ENCODE peak calls at places on chromosome 19, in nine cellular contexts. One of them, this sample, is unnamed.

GRCh38 chr19:34228347-34228746 is 26.0 kb upstream of the GARRE1 start:
- DNase-seq in GM12878: no peak
- DNase-seq in ovary: no peak
- DNase-seq in transverse colon: no peak
- DNase-seq in esophagus muscularis mucosa: no peak
- DNase-seq in A549: no peak
- DNase-seq in sigmoid colon: no peak
- DNase-seq in suprapubic skin: no peak
- DNase-seq in tibial nerve: no peak
- DNase-seq in this sample: no peak

GRCh38 chr19:53537523-53538377 is at the start of gene ZNF331:
- DNase-seq in transverse colon: peak; percentile 84
- DNase-seq in GM12878: peak; percentile 63
- DNase-seq in ovary: peak; percentile 88
- DNase-seq in suprapubic skin: peak; percentile 94
- DNase-seq in A549: peak; percentile 86
- DNase-seq in esophagus muscularis mucosa: peak; percentile 94
- DNase-seq in sigmoid colon: peak; percentile 94
- DNase-seq in tibial nerve: peak; percentile 73
- DNase-seq in this sample: peak; percentile 80

GRCh38 chr19:956747-957451 is 27.2 kb upstream of the WDR18 start:
- DNase-seq in esophagus muscularis mucosa: no peak
- DNase-seq in GM12878: no peak
- DNase-seq in A549: no peak
- DNase-seq in transverse colon: no peak
- DNase-seq in ovary: no peak
- DNase-seq in suprapubic skin: no peak
- DNase-seq in sigmoid colon: no peak
- DNase-seq in tibial nerve: no peak
- DNase-seq in this sample: no peak

GRCh38 chr19:34678421-34678820 is 943 bp downstream of the ZNF302 start:
- DNase-seq in transverse colon: no peak
- DNase-seq in ovary: no peak
- DNase-seq in tibial nerve: no peak
- DNase-seq in A549: no peak
- DNase-seq in sigmoid colon: no peak
- DNase-seq in suprapubic skin: no peak
- DNase-seq in esophagus muscularis mucosa: no peak
- DNase-seq in GM12878: no peak
- DNase-seq in this sample: no peak

GRCh38 chr19:4374451-4375163 is 25.7 kb downstream of the SH3GL1 start:
- DNase-seq in sigmoid colon: peak; percentile 93
- DNase-seq in esophagus muscularis mucosa: peak; percentile 93
- DNase-seq in GM12878: no peak
- DNase-seq in ovary: peak; percentile 82
- DNase-seq in suprapubic skin: peak; percentile 92
- DNase-seq in A549: peak; percentile 85
- DNase-seq in tibial nerve: peak; percentile 62
- DNase-seq in transverse colon: peak; percentile 70
- DNase-seq in this sample: peak; percentile 91

GRCh38 chr19:41623360-41623759 is 3.5 kb downstream of the CEACAM4 start:
- DNase-seq in GM12878: no peak
- DNase-seq in sigmoid colon: no peak
- DNase-seq in A549: no peak
- DNase-seq in suprapubic skin: no peak
- DNase-seq in ovary: no peak
- DNase-seq in esophagus muscularis mucosa: peak; percentile 55
- DNase-seq in transverse colon: no peak
- DNase-seq in tibial nerve: no peak
- DNase-seq in this sample: peak; percentile 57

GRCh38 chr19:19634516-19635312 is 6.7 kb upstream of the LPAR2 start:
- DNase-seq in sigmoid colon: no peak
- DNase-seq in esophagus muscularis mucosa: no peak
- DNase-seq in transverse colon: no peak
- DNase-seq in A549: no peak
- DNase-seq in tibial nerve: no peak
- DNase-seq in GM12878: no peak
- DNase-seq in suprapubic skin: no peak
- DNase-seq in ovary: no peak
- DNase-seq in this sample: peak; percentile 73

GRCh38 chr19:807627-808175 is 10.4 kb downstream of the PTBP1 start:
- DNase-seq in tibial nerve: no peak
- DNase-seq in ovary: no peak
- DNase-seq in esophagus muscularis mucosa: no peak
- DNase-seq in suprapubic skin: no peak
- DNase-seq in sigmoid colon: no peak
- DNase-seq in GM12878: no peak
- DNase-seq in transverse colon: no peak
- DNase-seq in A549: no peak
- DNase-seq in this sample: no peak

GRCh38 chr19:46298477-46299003 is 1.7 kb downstream of the HIF3A start:
- DNase-seq in esophagus muscularis mucosa: no peak
- DNase-seq in suprapubic skin: no peak
- DNase-seq in sigmoid colon: no peak
- DNase-seq in ovary: no peak
- DNase-seq in transverse colon: no peak
- DNase-seq in tibial nerve: no peak
- DNase-seq in GM12878: no peak
- DNase-seq in A549: no peak
- DNase-seq in this sample: peak; percentile 36

GRCh38 chr19:10417598-10418280 is 2.6 kb upstream of the PDE4A start:
- DNase-seq in esophagus muscularis mucosa: no peak
- DNase-seq in suprapubic skin: no peak
- DNase-seq in tibial nerve: no peak
- DNase-seq in A549: no peak
- DNase-seq in sigmoid colon: no peak
- DNase-seq in ovary: no peak
- DNase-seq in transverse colon: no peak
- DNase-seq in GM12878: no peak
- DNase-seq in this sample: peak; percentile 76

GRCh38 chr19:4083677-4084546 is 17.2 kb upstream of the ZBTB7A start:
- DNase-seq in ovary: peak; percentile 69
- DNase-seq in suprapubic skin: no peak
- DNase-seq in esophagus muscularis mucosa: no peak
- DNase-seq in tibial nerve: no peak
- DNase-seq in transverse colon: peak; percentile 73
- DNase-seq in A549: no peak
- DNase-seq in GM12878: no peak
- DNase-seq in sigmoid colon: no peak
- DNase-seq in this sample: peak; percentile 88

GRCh38 chr19:13153627-13154240 is 3.5 kb downstream of the IER2 start:
- DNase-seq in transverse colon: peak; percentile 47
- DNase-seq in sigmoid colon: peak; percentile 81
- DNase-seq in A549: no peak
- DNase-seq in esophagus muscularis mucosa: no peak
- DNase-seq in suprapubic skin: no peak
- DNase-seq in tibial nerve: no peak
- DNase-seq in ovary: peak; percentile 74
- DNase-seq in GM12878: no peak
- DNase-seq in this sample: no peak

GRCh38 chr19:13151605-13152355 is 1.6 kb downstream of the IER2 start:
- DNase-seq in tibial nerve: peak; percentile 97
- DNase-seq in suprapubic skin: peak; percentile 99
- DNase-seq in GM12878: no peak
- DNase-seq in esophagus muscularis mucosa: peak; percentile 100
- DNase-seq in sigmoid colon: peak; percentile 99
- DNase-seq in A549: peak; percentile 95
- DNase-seq in ovary: peak; percentile 98
- DNase-seq in transverse colon: peak; percentile 98
- DNase-seq in this sample: peak; percentile 97

GRCh38 chr19:13152854-13153626 is 2.8 kb downstream of the IER2 start:
- DNase-seq in transverse colon: peak; percentile 97
- DNase-seq in ovary: peak; percentile 97
- DNase-seq in esophagus muscularis mucosa: peak; percentile 100
- DNase-seq in tibial nerve: peak; percentile 95
- DNase-seq in A549: peak; percentile 95
- DNase-seq in sigmoid colon: peak; percentile 98
- DNase-seq in suprapubic skin: peak; percentile 99
- DNase-seq in GM12878: peak; percentile 83
- DNase-seq in this sample: peak; percentile 95

GRCh38 chr19:13150919-13151604 is 851 bp downstream of the IER2 start:
- DNase-seq in A549: no peak
- DNase-seq in esophagus muscularis mucosa: no peak
- DNase-seq in tibial nerve: no peak
- DNase-seq in transverse colon: no peak
- DNase-seq in suprapubic skin: no peak
- DNase-seq in ovary: peak; percentile 72
- DNase-seq in GM12878: no peak
- DNase-seq in sigmoid colon: no peak
- DNase-seq in this sample: no peak

DNA sequence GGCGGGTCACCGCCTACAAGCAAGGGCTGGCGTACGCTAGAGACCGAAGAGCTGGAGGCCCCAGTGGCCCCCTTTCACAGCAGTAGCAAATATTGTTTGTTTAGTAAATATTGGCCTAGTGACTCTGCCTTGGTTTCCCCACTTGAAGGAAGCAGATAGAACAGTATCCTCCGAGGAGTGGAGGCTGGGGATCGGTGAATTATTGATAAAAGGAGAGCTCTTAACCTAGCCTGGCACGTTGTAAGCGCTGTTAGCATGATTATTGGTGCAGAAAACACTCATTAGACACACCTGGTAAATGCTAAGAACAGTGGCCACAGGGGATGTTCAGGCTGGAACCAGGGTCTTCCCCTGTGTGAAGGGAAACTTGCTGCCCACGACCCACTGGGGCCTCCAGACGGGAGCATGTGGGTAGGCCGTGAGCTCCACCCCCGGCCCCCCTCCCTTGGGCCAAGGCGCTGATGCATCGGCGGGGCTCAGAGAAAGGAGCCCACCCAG is 2.2 kb downstream of the IER2 start:
- DNase-seq in tibial nerve: no peak
- DNase-seq in esophagus muscularis mucosa: no peak
- DNase-seq in A549: no peak
- DNase-seq in sigmoid colon: no peak
- DNase-seq in suprapubic skin: no peak
- DNase-seq in transverse colon: no peak
- DNase-seq in GM12878: no peak
- DNase-seq in ovary: no peak
- DNase-seq in this sample: no peak
- TF ChIP-seq CTCF in tibial nerve: no peak
- TF ChIP-seq CTCF in esophagus muscularis mucosa: no peak
- TF ChIP-seq CTCF in A549: no peak
- TF ChIP-seq CTCF in sigmoid colon: no peak
- TF ChIP-seq CTCF in suprapubic skin: no peak
- TF ChIP-seq CTCF in transverse colon: no peak
- TF ChIP-seq CTCF in GM12878: no peak
- TF ChIP-seq CTCF in ovary: no peak
- TF ChIP-seq CTCF in this sample: no peak

GRCh38 chr19:2478324-2478755 is 2.4 kb downstream of the GADD45B start:
- DNase-seq in esophagus muscularis mucosa: no peak
- DNase-seq in GM12878: no peak
- DNase-seq in suprapubic skin: peak; percentile 93
- DNase-seq in transverse colon: peak; percentile 83
- DNase-seq in tibial nerve: peak; percentile 65
- DNase-seq in sigmoid colon: peak; percentile 94
- DNase-seq in ovary: peak; percentile 72
- DNase-seq in A549: peak; percentile 74
- DNase-seq in this sample: peak; percentile 83

GRCh38 chr19:2478756-2479555 is 3.0 kb downstream of the GADD45B start:
- DNase-seq in transverse colon: peak; percentile 82
- DNase-seq in sigmoid colon: peak; percentile 95
- DNase-seq in GM12878: no peak
- DNase-seq in tibial nerve: peak; percentile 53
- DNase-seq in suprapubic skin: peak; percentile 95
- DNase-seq in A549: peak; percentile 58
- DNase-seq in ovary: peak; percentile 86
- DNase-seq in esophagus muscularis mucosa: peak; percentile 95
- DNase-seq in this sample: peak; percentile 92

GRCh38 chr19:2481466-2481865 is 5.5 kb downstream of the GADD45B start:
- DNase-seq in transverse colon: no peak
- DNase-seq in GM12878: no peak
- DNase-seq in ovary: no peak
- DNase-seq in tibial nerve: no peak
- DNase-seq in suprapubic skin: no peak
- DNase-seq in A549: no peak
- DNase-seq in sigmoid colon: no peak
- DNase-seq in esophagus muscularis mucosa: no peak
- DNase-seq in this sample: no peak

GRCh38 chr19:2477732-2478191 is 1.8 kb downstream of the GADD45B start:
- DNase-seq in esophagus muscularis mucosa: no peak
- DNase-seq in GM12878: no peak
- DNase-seq in A549: peak; percentile 63
- DNase-seq in transverse colon: peak; percentile 54
- DNase-seq in suprapubic skin: no peak
- DNase-seq in ovary: no peak
- DNase-seq in sigmoid colon: peak; percentile 81
- DNase-seq in tibial nerve: no peak
- DNase-seq in this sample: peak; percentile 60

DNA sequence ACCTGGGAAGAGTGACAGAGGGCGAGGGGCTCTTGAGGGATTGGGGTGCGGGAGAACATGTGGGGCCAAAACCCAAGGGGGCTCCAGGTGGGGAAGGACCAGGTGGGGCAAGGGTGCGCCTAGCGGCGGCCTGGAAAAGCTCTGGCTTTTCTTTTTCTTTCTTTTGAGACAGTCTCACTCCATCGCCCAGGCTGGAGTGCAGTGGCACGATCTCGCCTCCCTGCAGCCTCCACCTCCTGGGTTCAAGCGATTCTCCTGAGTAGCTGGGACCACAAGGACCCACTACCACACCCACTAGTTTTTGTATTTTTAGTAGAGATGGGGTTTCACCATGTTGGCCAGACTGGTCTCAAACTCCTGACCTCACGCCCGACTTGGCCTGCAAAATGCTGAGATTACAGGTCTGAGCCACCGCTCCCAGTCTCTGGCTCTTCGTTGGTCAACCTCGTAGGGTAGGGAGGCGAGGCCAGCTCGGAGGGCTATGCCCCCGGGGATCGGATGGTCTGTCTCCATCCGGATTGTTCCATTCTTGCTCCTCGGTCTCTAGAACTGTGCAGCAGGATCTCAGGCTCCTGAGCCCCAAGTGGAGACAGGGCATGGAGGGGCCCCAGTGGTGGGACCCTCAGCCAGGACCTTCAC is 3.7 kb downstream of the GADD45B start:
- DNase-seq in transverse colon: no peak
- DNase-seq in A549: no peak
- DNase-seq in GM12878: no peak
- DNase-seq in sigmoid colon: no peak
- DNase-seq in esophagus muscularis mucosa: no peak
- DNase-seq in suprapubic skin: no peak
- DNase-seq in ovary: no peak
- DNase-seq in tibial nerve: no peak
- DNase-seq in this sample: no peak
- TF ChIP-seq POLR2A in transverse colon: no peak
- TF ChIP-seq POLR2A in A549: no peak
- TF ChIP-seq POLR2A in GM12878: no peak
- TF ChIP-seq POLR2A in sigmoid colon: no peak
- TF ChIP-seq POLR2A in esophagus muscularis mucosa: no peak
- TF ChIP-seq POLR2A in suprapubic skin: no peak
- TF ChIP-seq POLR2A in ovary: no peak
- TF ChIP-seq POLR2A in tibial nerve: no peak
- TF ChIP-seq POLR2A in this sample: no peak

GRCh38 chr19:6866646-6867255 is 20.6 kb upstream of the ADGRE1 start:
- DNase-seq in transverse colon: peak; percentile 47
- DNase-seq in A549: no peak
- DNase-seq in esophagus muscularis mucosa: no peak
- DNase-seq in suprapubic skin: no peak
- DNase-seq in sigmoid colon: no peak
- DNase-seq in ovary: no peak
- DNase-seq in tibial nerve: no peak
- DNase-seq in GM12878: no peak
- DNase-seq in this sample: no peak
- TF ChIP-seq EP300 in transverse colon: no peak
- TF ChIP-seq EP300 in A549: no peak
- TF ChIP-seq EP300 in esophagus muscularis mucosa: no peak
- TF ChIP-seq EP300 in suprapubic skin: no peak
- TF ChIP-seq EP300 in sigmoid colon: no peak
- TF ChIP-seq EP300 in ovary: no peak
- TF ChIP-seq EP300 in tibial nerve: no peak
- TF ChIP-seq EP300 in GM12878: no peak
- TF ChIP-seq EP300 in this sample: no peak

GRCh38 chr19:40090256-40091204 is at the start of gene ZNF780A:
- DNase-seq in esophagus muscularis mucosa: peak; percentile 94
- DNase-seq in ovary: peak; percentile 80
- DNase-seq in transverse colon: peak; percentile 83
- DNase-seq in tibial nerve: peak; percentile 37
- DNase-seq in GM12878: peak; percentile 48
- DNase-seq in sigmoid colon: peak; percentile 86
- DNase-seq in suprapubic skin: peak; percentile 88
- DNase-seq in A549: peak; percentile 89
- DNase-seq in this sample: peak; percentile 92
- TF ChIP-seq CTCF in esophagus muscularis mucosa: peak; percentile 5
- TF ChIP-seq CTCF in ovary: no peak
- TF ChIP-seq CTCF in transverse colon: no peak
- TF ChIP-seq CTCF in tibial nerve: no peak
- TF ChIP-seq CTCF in GM12878: no peak
- TF ChIP-seq CTCF in sigmoid colon: no peak
- TF ChIP-seq CTCF in suprapubic skin: no peak
- TF ChIP-seq CTCF in A549: no peak
- TF ChIP-seq CTCF in this sample: no peak